ENCODE peak calls at places on chromosomes 7 and 10, in four cellular contexts. X is spleen, B is A549, J is HCT116. A is an unnamed sample. For H3K4me1, the result is how much of the 10 kb centered on the place peaks cover.

GRCh38 chr10:8306685-8307364 is 252.3 kb downstream of the GATA3 start:
- DNase-seq in B (no peak), J (no peak), X (no peak), A (no peak)

GRCh38 chr10:100504101-100504500 is 15.6 kb downstream of the SEC31B start:
- DNase-seq in J (no peak), X (no peak), B (no peak), A (no peak)

GRCh38 chr10:74824184-74825032 is 2.0 kb upstream of the KAT6B start:
- DNase-seq in J (no peak), B (no peak), X (peak), A (peak)

GRCh38 chr10:24873281-24873683 is 79.1 kb downstream of the PRTFDC1 start:
- DNase-seq in J (no peak), X (no peak), B (no peak), A (no peak)

GRCh38 chr10:3045471-3046209 is 21.7 kb upstream of the PFKP start:
- DNase-seq in B (peak), J (no peak), X (no peak), A (peak)

GRCh38 chr10:101575580-101576228 is 12.4 kb downstream of the POLL start:
- DNase-seq in B (no peak), J (no peak), X (no peak), A (no peak)

GRCh38 chr7:3430588-3430987 is 129.5 kb downstream of the SDK1 start:
- DNase-seq in B (no peak), J (no peak), X (no peak), A (no peak)

GRCh38 chr10:62023289-62023688 is 121.8 kb downstream of the ARID5B start:
- DNase-seq in J (no peak), B (no peak), X (no peak), A (no peak)

GRCh38 chr10:4541292-4541691 is 284.7 kb upstream of the AKR1E2 start:
- DNase-seq in B (no peak), J (peak), X (no peak), A (no peak)

DNA sequence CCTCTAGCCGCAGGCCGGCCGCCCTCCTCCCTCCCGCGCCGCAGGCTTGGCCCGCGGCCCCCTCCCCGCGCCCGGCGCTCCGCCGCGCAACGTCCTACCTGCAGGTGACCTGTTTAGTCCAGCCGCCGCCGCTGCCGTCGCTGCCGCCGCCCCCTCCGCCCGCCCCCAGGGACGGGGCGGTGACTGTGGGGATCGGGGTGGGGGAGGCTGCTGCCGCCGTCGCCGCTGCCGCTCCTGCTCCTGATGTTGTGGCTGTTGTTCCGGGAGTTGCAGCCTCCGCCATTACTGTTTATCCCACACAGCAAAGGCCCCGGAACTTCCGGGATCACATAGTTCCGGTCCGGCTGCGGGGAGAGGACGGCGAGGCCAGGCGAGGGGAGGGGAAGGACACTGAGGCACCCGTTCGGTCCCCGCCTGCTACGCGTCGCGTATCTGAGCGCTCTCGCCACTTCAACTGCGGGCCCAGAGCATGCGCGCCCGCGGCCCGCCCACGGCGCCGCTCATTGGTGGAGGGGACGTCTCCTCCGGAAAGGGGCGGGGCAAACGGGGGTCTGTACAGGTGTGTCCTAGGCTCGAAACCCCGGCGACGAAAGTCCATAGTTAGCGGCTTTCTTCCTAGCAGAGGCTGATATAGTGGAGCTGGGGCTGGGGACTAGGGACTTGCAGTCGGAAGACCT is at the start of gene MKRN1:
- DNase-seq in B (peak), X (peak), J (peak), A (peak)
- TF ChIP-seq POLR2A in B (peak), X (peak), J (no peak), A (peak)

DNA sequence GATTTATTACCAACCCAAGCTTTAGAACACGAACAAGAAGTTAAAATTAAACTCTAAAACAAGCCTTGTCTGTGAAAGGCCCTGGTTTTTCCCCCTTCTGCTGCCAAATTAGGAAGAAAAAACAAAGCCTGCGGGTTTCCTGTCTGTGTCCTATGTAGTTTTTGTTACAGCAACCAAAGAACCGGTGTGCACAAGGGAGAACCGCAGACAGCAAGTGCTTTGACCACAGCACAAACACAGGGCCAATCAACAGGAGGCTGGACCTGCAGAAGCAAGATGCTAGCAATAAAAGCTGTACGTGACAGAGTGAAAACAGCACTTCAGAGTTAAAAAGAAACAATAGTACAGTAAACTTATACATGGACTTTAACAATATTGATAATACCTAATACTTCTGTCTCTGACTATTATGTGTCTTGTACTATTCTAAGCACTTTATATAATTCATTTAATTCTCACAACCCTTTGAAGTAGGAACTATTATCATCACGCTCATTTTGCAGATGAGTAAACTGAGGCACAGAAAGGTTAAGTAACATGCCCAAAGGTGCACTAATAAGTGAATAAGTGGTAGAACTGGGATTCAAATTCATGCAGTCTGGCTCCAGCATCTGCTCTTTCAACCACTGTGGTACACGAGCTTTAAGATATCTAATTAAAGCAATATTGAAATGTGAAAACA is 66.0 kb downstream of the STK17A start:
- DNase-seq in J (no peak), X (peak), B (no peak), A (no peak)
- H3K4me1 ChIP-seq in J (half or more), X (half or more), B (half or more), A (under half)

DNA sequence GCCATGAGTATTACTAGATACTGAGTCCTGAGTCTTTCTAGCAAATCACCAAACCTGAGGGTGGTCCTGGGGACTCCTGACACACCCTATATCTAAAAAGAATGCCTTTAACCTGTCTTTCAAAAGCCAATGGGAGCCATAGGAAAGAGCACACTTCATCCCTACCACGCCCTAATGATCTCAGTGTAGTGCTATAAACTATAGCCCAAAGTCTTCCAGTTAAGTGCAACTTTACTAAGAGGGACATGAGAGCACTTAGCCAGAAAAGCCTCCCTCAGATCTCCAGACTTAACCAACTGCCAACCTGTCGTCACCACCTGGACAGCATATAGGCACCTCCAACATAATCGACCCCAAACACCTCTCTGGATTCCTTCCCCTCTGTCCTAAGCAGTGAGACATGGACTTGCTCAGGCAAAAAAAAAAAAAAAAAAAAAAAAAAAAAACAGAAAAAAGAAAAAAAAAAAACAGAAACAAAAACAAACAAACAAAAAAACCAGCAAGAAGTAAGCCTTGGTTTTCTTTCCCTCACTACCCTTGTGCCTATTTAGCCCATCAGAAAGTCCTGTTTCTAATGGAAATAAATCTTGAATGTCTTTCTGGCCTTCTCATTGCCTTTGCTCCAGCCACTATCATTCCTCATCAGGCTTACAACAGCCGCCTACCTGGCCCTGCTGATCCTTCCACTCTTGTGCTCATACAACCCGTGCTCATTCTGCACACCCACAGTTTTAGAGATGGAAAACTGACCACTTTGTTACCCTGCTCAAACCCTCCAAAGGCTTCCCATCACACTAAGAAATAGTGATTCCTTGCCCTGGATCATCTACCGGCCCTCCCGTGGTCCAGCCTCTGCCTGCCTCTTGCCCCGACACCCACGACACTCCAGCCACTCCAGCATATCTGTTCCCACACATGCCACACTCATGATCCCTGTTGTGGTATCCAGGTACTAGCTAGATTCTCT is 37.1 kb downstream of the CCDC6 start:
- DNase-seq in X (no peak), B (no peak), J (no peak), A (no peak)
- H3K27ac ChIP-seq in X (no peak), B (no peak), J (no peak), A (no peak)

GRCh38 chr10:113683300-113683699 is 3.6 kb downstream of the CASP7 start:
- DNase-seq in B (no peak), J (no peak), X (no peak), A (no peak)

GRCh38 chr10:113681533-113682470 is 2.1 kb downstream of the CASP7 start:
- DNase-seq in B (no peak), X (no peak), J (no peak), A (no peak)

GRCh38 chr10:113680172-113681111 is 730 bp downstream of the CASP7 start:
- DNase-seq in J (no peak), B (peak), X (peak), A (peak)

GRCh38 chr10:113679463-113680171 is at the start of gene CASP7:
- DNase-seq in B (peak), J (peak), X (peak), A (peak)
- TF ChIP-seq POLR2A in B (peak), J (peak), X (peak), A (peak)

GRCh38 chr7:158867214-158867984 is 11.0 kb downstream of the DYNC2I1 start:
- DNase-seq in J (no peak), B (no peak), X (no peak), A (no peak)

GRCh38 chr7:158869876-158870275 is 13.5 kb downstream of the DYNC2I1 start:
- DNase-seq in B (no peak), J (no peak), X (no peak), A (no peak)

GRCh38 chr7:158865977-158866376 is 9.6 kb downstream of the DYNC2I1 start:
- DNase-seq in X (no peak), B (no peak), J (no peak), A (no peak)

GRCh38 chr7:158865462-158865922 is 9.1 kb downstream of the DYNC2I1 start:
- DNase-seq in X (no peak), B (no peak), J (no peak), A (no peak)

DNA sequence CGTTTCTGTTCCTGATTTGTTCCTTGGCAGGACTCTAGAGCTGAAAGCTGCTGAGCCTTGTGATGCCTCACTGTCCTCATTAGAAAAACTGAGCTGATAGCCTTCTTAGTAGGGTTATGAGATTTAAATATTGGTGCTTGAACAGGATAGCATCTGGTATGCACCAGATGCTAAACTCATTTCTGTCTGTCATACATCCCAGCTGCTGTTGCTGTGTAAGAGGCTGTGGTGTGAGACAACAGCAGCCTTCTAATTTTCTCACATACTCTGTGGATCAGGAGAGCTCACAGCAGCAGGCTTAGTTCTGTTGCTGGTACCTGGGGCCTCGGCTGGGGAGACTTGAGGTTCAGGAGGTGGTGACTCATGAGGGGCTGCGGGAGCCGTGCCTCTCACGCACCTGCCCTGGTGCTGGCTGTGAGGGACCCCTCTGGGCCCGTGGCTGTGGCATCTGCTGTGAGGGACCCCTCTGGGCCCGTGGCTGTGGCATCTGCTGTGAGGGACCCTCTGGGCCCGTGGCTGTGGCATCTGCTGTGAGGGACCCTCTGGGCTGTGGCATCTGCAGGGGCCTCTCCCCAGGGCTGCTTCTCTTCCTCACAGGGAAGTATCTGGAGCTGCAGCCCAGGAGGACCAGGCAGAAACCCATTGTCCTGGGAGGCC is 12.5 kb downstream of the DYNC2I1 start:
- DNase-seq in J (no peak), B (no peak), X (no peak), A (no peak)
- H3K4me1 ChIP-seq in J (under half), B (under half), X (under half), A (under half)

GRCh38 chr7:91569702-91570457 is 305.6 kb downstream of the FZD1 start:
- DNase-seq in J (no peak), B (no peak), X (no peak), A (no peak)
- H3K27ac ChIP-seq in J (no peak), B (no peak), X (no peak), A (no peak)

DNA sequence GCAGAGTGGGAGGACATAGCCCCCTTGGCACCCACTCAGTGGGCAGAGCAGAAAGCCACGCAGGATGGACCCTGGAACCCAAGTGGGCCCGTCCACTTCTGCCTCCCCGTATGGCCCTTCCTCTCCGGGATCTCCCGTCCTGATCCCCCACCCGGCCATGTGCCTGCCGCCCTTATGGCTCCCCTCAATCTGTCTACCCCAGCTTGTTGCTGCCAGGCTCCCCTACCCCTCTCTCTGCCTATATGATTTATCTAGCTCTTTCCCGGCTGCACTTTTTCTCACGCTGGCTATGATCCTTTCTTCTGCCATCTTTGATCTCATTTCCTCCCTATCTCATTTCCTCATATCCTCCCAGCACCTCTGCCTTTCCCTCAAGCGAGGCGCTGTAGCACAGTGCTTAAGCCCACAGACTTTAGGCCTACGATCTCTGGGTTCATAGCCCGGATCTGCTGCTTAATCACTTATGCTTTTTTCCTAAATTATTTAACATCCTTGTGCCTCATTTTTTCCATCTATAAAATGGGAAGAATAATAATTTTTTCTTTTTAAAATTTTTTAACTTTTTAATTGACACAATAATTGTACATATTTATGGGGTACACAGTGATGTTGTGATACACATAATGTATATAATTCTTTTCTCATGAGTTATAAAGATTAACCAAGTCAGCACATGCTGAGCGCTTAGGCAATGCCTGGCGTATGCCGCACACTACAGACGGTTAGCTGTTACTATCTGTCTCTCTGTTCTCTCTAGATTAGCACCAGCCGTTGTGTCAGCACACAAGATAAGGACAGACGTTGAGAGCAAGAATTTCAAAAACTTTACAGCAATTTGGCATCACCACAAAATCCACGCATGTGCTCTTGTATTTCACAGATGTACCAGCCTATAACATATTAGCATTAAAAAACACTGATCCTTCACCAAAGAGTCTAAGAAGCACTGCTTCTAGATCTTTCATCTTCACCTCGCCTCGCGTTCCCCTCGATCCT is 18.1 kb downstream of the KCNH2 start:
- DNase-seq in X (no peak), B (no peak), J (no peak), A (no peak)
- TF ChIP-seq POLR2A in X (no peak), B (no peak), J (no peak), A (no peak)